ENCODE peak calls at places on chromosomes 4 and X, in seven cellular contexts. S is cardiac muscle cell, B is iris pigment epithelial cell, J is Peyer's patch, P is WTC11, R is GM12878, X is islet precursor cell. N is an unnamed sample.

GRCh38 chrX:123835661-123836371 is 24.0 kb upstream of the XIAP start:
- DNase-seq in S (peak), B (peak), J (no peak), P (no peak), R (no peak), X (no peak), N (no peak)

GRCh38 chrX:38260231-38260630 is 39.6 kb upstream of the SRPX start:
- DNase-seq in S (no peak), B (peak), J (no peak), P (peak), R (no peak), X (peak), N (peak)

GRCh38 chr4:51884055-51884454 is 41.1 kb downstream of the DCUN1D4 start:
- DNase-seq in S (no peak), B (no peak), J (no peak), P (no peak), R (no peak), X (no peak), N (no peak)

GRCh38 chr4:31682796-31683195 is 962.6 kb downstream of the PCDH7 start:
- DNase-seq in S (peak), B (peak), J (no peak), P (no peak), R (no peak), X (peak), N (no peak)

GRCh38 chr4:24856586-24856985 is 56.3 kb downstream of the CCDC149 start:
- DNase-seq in S (peak), B (peak), J (no peak), P (no peak), R (peak), X (peak), N (no peak)

GRCh38 chrX:71912156-71912555 is 1.5 kb downstream of the NHSL2 start:
- DNase-seq in S (no peak), B (no peak), J (no peak), P (no peak), R (no peak), X (no peak), N (no peak)

GRCh38 chrX:9285342-9285771 is 179.5 kb upstream of the TBL1X start:
- DNase-seq in S (no peak), B (no peak), J (no peak), P (no peak), R (no peak), X (no peak), N (no peak)

GRCh38 chr4:134518574-134519217 is 317.1 kb upstream of the PABPC4L start:
- DNase-seq in S (no peak), B (no peak), J (no peak), P (no peak), R (no peak), X (no peak), N (no peak)

GRCh38 chrX:39518451-39519212 is 579.1 kb downstream of the BCOR start:
- DNase-seq in S (no peak), B (no peak), J (no peak), P (no peak), R (no peak), X (no peak), N (no peak)

GRCh38 chr4:134202557-134202956 is 968 bp upstream of the PABPC4L start:
- DNase-seq in S (peak), B (peak), J (no peak), P (no peak), R (no peak), X (no peak), N (no peak)

GRCh38 chr4:121794505-121795192 is 6.5 kb upstream of the EXOSC9 start:
- DNase-seq in S (peak), B (peak), J (no peak), P (no peak), R (no peak), X (no peak), N (no peak)

GRCh38 chrX:8913665-8914409 is 112.7 kb upstream of the FAM9A start:
- DNase-seq in S (peak), B (peak), J (no peak), P (no peak), R (no peak), X (no peak), N (no peak)

GRCh38 chr4:180539284-180539683 is 1703.9 kb upstream of the TENM3 start:
- DNase-seq in S (no peak), B (no peak), J (no peak), P (no peak), R (peak), X (no peak), N (no peak)

GRCh38 chr4:112552668-112553067 is 36.7 kb upstream of the NEUROG2 start:
- DNase-seq in S (peak), B (peak), J (no peak), P (no peak), R (no peak), X (no peak), N (no peak)

GRCh38 chr4:101756181-101756580 is 34.3 kb upstream of the BANK1 start:
- DNase-seq in S (no peak), B (no peak), J (no peak), P (no peak), R (no peak), X (no peak), N (no peak)

GRCh38 chr4:3753711-3754412 is 12.3 kb upstream of the ADRA2C start:
- DNase-seq in S (no peak), B (no peak), J (no peak), P (no peak), R (no peak), X (no peak), N (no peak)

GRCh38 chrX:154402622-154403127 is 4.5 kb downstream of the RPL10 start:
- DNase-seq in S (no peak), B (no peak), J (no peak), P (no peak), R (no peak), X (no peak), N (no peak)

GRCh38 chr4:160510925-160511324 is 1408.0 kb downstream of the RAPGEF2 start:
- DNase-seq in S (no peak), B (peak), J (no peak), P (no peak), R (no peak), X (no peak), N (no peak)

GRCh38 chr4:20538922-20539321 is 161.3 kb upstream of the PACRGL start:
- DNase-seq in S (no peak), B (peak), J (no peak), P (no peak), R (no peak), X (no peak), N (no peak)

GRCh38 chrX:29143356-29143755 is 556.1 kb downstream of the IL1RAPL1 start:
- DNase-seq in S (peak), B (peak), J (no peak), P (no peak), R (no peak), X (no peak), N (no peak)

GRCh38 chr4:89307446-89308160 is at the start of gene GPRIN3:
- DNase-seq in S (peak), B (peak), J (peak), P (peak), R (no peak), X (peak), N (peak)

GRCh38 chrX:6227445-6227820 is 1.2 kb downstream of the NLGN4X start:
- DNase-seq in S (no peak), B (no peak), J (no peak), P (peak), R (no peak), X (no peak), N (no peak)

GRCh38 chrX:148928803-148929202 is 428.4 kb downstream of the AFF2 start:
- DNase-seq in S (peak), B (peak), J (no peak), P (no peak), R (no peak), X (no peak), N (no peak)

GRCh38 chr4:15001248-15001824 is 945 bp upstream of the CPEB2 start:
- DNase-seq in S (peak), B (peak), J (peak), P (peak), R (no peak), X (peak), N (peak)

GRCh38 chrX:48064261-48064660 is 7.2 kb downstream of the ZNF630 start:
- DNase-seq in S (no peak), B (no peak), J (no peak), P (no peak), R (no peak), X (no peak), N (no peak)

N was measured in T47D.